ENCODE peak calls at places on chromosomes 2 and 18, in seven cellular contexts. Q is lower leg skin, R is H9, X is glutamatergic neuron, N is lower lobe of right lung, A is astrocyte, P is adrenal gland. H is an unnamed sample.

GRCh38 chr18:77038182-77038581 is 94.4 kb downstream of the MBP start:
- DNase-seq in A (no peak), P (no peak), Q (no peak), X (no peak), N (no peak), R (no peak), H (no peak)

GRCh38 chr2:35946431-35946991 is 409.1 kb upstream of the CRIM1 start:
- DNase-seq in Q (no peak), P (no peak), N (no peak), A (no peak), X (no peak), R (no peak), H (no peak)

GRCh38 chr2:8006626-8007025 is 675.2 kb upstream of the ID2 start:
- DNase-seq in P (no peak), X (no peak), R (no peak), N (no peak), Q (no peak), A (no peak), H (no peak)

GRCh38 chr2:14803994-14804393 is 171.5 kb downstream of the LRATD1 start:
- DNase-seq in A (no peak), Q (no peak), X (no peak), R (no peak), N (no peak), P (no peak), H (no peak)

GRCh38 chr2:134301099-134301970 is 47.5 kb downstream of the MGAT5 start:
- DNase-seq in P (peak; percentile 55), Q (no peak), X (no peak), A (peak; percentile 60), N (no peak), R (no peak), H (no peak)

GRCh38 chr18:8994603-8995002 is 107.9 kb upstream of the NDUFV2 start:
- DNase-seq in N (no peak), A (no peak), X (no peak), R (no peak), P (no peak), Q (no peak), H (no peak)

GRCh38 chr2:39772086-39772811 is 6.8 kb downstream of the THUMPD2 start:
- DNase-seq in P (no peak), A (peak; percentile 90), Q (no peak), X (no peak), R (no peak), N (no peak), H (no peak)

GRCh38 chr18:70377317-70377799 is 88.5 kb downstream of the SOCS6 start:
- DNase-seq in P (no peak), X (no peak), A (no peak), R (no peak), N (no peak), Q (no peak), H (no peak)

GRCh38 chr2:158724803-158725271 is 70.3 kb upstream of the DAPL1 start:
- DNase-seq in A (no peak), N (no peak), X (no peak), P (no peak), Q (no peak), R (no peak), H (no peak)

GRCh38 chr2:49174755-49175154 is 20.4 kb upstream of the FSHR start:
- DNase-seq in X (no peak), P (no peak), R (no peak), Q (no peak), A (no peak), N (no peak), H (no peak)

GRCh38 chr2:61135510-61135909 is 26.5 kb upstream of the C2orf74 start:
- DNase-seq in A (peak; percentile 41), Q (no peak), P (peak; percentile 27), R (no peak), X (no peak), N (no peak), H (no peak)

GRCh38 chr2:27959496-27959895 is 69.0 kb downstream of the BABAM2 start:
- DNase-seq in N (no peak), Q (peak; percentile 76), X (no peak), A (peak; percentile 59), P (peak; percentile 90), R (no peak), H (peak; percentile 43)

GRCh38 chr18:78727057-78727739 is 252.4 kb upstream of the SALL3 start:
- DNase-seq in R (peak; percentile 21), A (no peak), Q (no peak), N (no peak), X (no peak), P (no peak), H (no peak)

GRCh38 chr2:33238111-33238510 is 238.3 kb upstream of the RASGRP3 start:
- DNase-seq in P (no peak), A (peak; percentile 73), X (no peak), N (no peak), R (no peak), Q (no peak), H (no peak)

GRCh38 chr2:136215449-136215848 is 97.5 kb upstream of the CXCR4 start:
- DNase-seq in X (no peak), A (no peak), Q (no peak), P (no peak), R (no peak), N (no peak), H (no peak)

GRCh38 chr2:136212426-136213378 is 94.8 kb upstream of the CXCR4 start:
- DNase-seq in P (no peak), Q (no peak), X (no peak), R (no peak), N (no peak), A (no peak), H (no peak)

GRCh38 chr2:136213836-136214235 is 95.9 kb upstream of the CXCR4 start:
- DNase-seq in X (no peak), A (no peak), N (no peak), P (no peak), R (no peak), Q (no peak), H (no peak)

GRCh38 chr2:136214801-136215200 is 96.9 kb upstream of the CXCR4 start:
- DNase-seq in R (no peak), N (no peak), X (no peak), P (no peak), Q (no peak), A (no peak), H (no peak)

DNA sequence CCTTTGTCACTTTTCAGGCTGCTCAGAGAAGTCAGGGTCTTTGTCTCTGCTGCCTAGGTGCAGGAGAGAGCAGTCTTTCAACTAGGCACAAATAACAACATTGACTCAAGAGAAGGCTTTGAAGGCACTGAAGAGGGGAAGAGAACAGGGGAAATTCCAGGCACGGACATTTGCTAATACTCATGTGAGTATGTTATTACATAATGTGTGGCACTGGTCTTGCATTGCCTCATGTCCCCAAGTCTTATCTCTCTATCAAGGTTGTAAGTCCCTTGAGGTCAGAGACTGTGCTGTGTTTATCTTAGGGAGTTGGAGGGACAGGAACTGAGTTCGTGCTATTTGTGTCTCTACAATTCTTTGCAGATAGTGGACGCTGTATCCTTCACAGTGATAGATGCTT is 96.3 kb upstream of the CXCR4 start:
- DNase-seq in Q (no peak), A (no peak), P (peak; percentile 72), N (no peak), R (no peak), X (no peak), H (no peak)
- TF ChIP-seq CTCF in Q (no peak), A (no peak), P (no peak), N (no peak), R (no peak), X (no peak), H (no peak)

GRCh38 chr2:3424171-3424795 is 44.8 kb downstream of the TRAPPC12 start:
- DNase-seq in N (no peak), X (no peak), P (no peak), Q (no peak), R (no peak), A (no peak), H (no peak)
- TF ChIP-seq CTCF in N (peak; percentile 7), X (peak; percentile 64), P (no peak), Q (no peak), R (no peak), A (no peak), H (no peak)

GRCh38 chr2:237966565-237967462 is at the start of gene UBE2F:
- DNase-seq in P (peak; percentile 98), Q (peak; percentile 96), N (peak; percentile 98), X (peak; percentile 99), A (peak; percentile 87), R (peak; percentile 97), H (peak; percentile 92)

GRCh38 chr2:237966250-237966564 is 607 bp upstream of the UBE2F start:
- DNase-seq in R (no peak), X (no peak), A (no peak), Q (no peak), P (no peak), N (no peak), H (no peak)

GRCh38 chr2:237967463-237967871 is 653 bp downstream of the UBE2F start:
- DNase-seq in A (no peak), P (peak; percentile 51), N (peak; percentile 69), R (no peak), Q (no peak), X (peak; percentile 45), H (no peak)

GRCh38 chr2:237964578-237965404 is 2.0 kb upstream of the UBE2F start:
- DNase-seq in A (peak; percentile 94), X (no peak), R (no peak), P (no peak), N (no peak), Q (no peak), H (no peak)

GRCh38 chr2:237968048-237968862 is 1.4 kb downstream of the UBE2F start:
- DNase-seq in N (no peak), Q (peak; percentile 67), P (peak; percentile 34), A (peak; percentile 28), R (peak; percentile 43), X (no peak), H (no peak)
- TF ChIP-seq CTCF in N (no peak), Q (no peak), P (no peak), A (no peak), R (no peak), X (no peak), H (no peak)

DNA sequence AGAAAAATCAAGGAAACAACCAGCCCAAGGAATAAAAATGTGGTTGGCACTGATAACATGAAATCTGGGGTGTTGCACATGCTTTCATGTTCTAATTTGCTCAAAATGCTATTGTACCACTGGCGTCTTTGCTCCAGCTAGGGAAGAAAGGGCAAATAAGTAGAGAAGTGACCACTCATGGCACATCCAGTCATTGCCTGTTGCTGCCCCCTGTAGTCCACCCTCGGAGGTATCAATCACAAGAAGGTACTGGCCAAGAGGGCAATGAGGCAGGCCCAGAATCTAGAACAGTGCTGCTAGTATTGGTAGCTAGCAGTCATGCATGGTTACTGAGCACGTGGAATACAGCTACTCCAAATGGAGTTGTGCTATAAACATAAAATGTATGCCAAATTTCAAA is 213.4 kb downstream of the CDCA7 start:
- DNase-seq in P (no peak), R (peak; percentile 69), Q (no peak), X (no peak), N (no peak), A (no peak), H (no peak)
- TF ChIP-seq CTCF in P (no peak), R (peak; percentile 70), Q (no peak), X (peak; percentile 23), N (peak; percentile 10), A (peak; percentile 16), H (no peak)

GRCh38 chr2:216151313-216152030 is 42.3 kb downstream of the XRCC5 start:
- DNase-seq in R (no peak), N (no peak), X (no peak), Q (no peak), A (no peak), P (no peak), H (no peak)
- TF ChIP-seq CTCF in R (peak; percentile 35), N (no peak), X (peak; percentile 46), Q (no peak), A (no peak), P (no peak), H (no peak)

H was measured in omental fat pad.